ENCODE peak calls at places on chromosome 5, in six cellular contexts. One of them, this sample, is unnamed.

GRCh38 chr5:173781826-173782670 is 106.1 kb upstream of the CPEB4 start:
- DNase-seq in mesenchymal stem cell: peak
- DNase-seq in naive thymus-derived CD4-positive, alpha-beta T cell: peak
- DNase-seq in endodermal cell: no peak
- DNase-seq in cardiac muscle cell: no peak
- DNase-seq in SJCRH30: peak
- DNase-seq in this sample: peak

GRCh38 chr5:34564706-34565235 is 91.4 kb upstream of the RAI14 start:
- DNase-seq in mesenchymal stem cell: no peak
- DNase-seq in SJCRH30: no peak
- DNase-seq in naive thymus-derived CD4-positive, alpha-beta T cell: no peak
- DNase-seq in endodermal cell: no peak
- DNase-seq in cardiac muscle cell: no peak
- DNase-seq in this sample: no peak

GRCh38 chr5:133406208-133406607 is 206.1 kb downstream of the FSTL4 start:
- DNase-seq in mesenchymal stem cell: no peak
- DNase-seq in cardiac muscle cell: no peak
- DNase-seq in endodermal cell: peak
- DNase-seq in naive thymus-derived CD4-positive, alpha-beta T cell: no peak
- DNase-seq in SJCRH30: no peak
- DNase-seq in this sample: no peak

GRCh38 chr5:178377583-178378270 is 145.1 kb upstream of the PHYKPL start:
- DNase-seq in cardiac muscle cell: no peak
- DNase-seq in mesenchymal stem cell: no peak
- DNase-seq in SJCRH30: no peak
- DNase-seq in naive thymus-derived CD4-positive, alpha-beta T cell: no peak
- DNase-seq in endodermal cell: no peak
- DNase-seq in this sample: no peak

GRCh38 chr5:179267071-179267670 is 78.1 kb downstream of the ADAMTS2 start:
- DNase-seq in cardiac muscle cell: no peak
- DNase-seq in mesenchymal stem cell: no peak
- DNase-seq in naive thymus-derived CD4-positive, alpha-beta T cell: no peak
- DNase-seq in endodermal cell: peak
- DNase-seq in SJCRH30: no peak
- DNase-seq in this sample: no peak

GRCh38 chr5:8864053-8864452 is 681.8 kb downstream of the SEMA5A start:
- DNase-seq in SJCRH30: peak
- DNase-seq in mesenchymal stem cell: peak
- DNase-seq in endodermal cell: peak
- DNase-seq in naive thymus-derived CD4-positive, alpha-beta T cell: no peak
- DNase-seq in cardiac muscle cell: peak
- DNase-seq in this sample: peak

GRCh38 chr5:159893020-159893695 is 23.1 kb upstream of the ADRA1B start:
- DNase-seq in SJCRH30: no peak
- DNase-seq in endodermal cell: no peak
- DNase-seq in mesenchymal stem cell: peak
- DNase-seq in naive thymus-derived CD4-positive, alpha-beta T cell: no peak
- DNase-seq in cardiac muscle cell: no peak
- DNase-seq in this sample: no peak

GRCh38 chr5:143002459-143003327 is 232.5 kb downstream of the ARHGAP26 start:
- DNase-seq in endodermal cell: peak
- DNase-seq in SJCRH30: peak
- DNase-seq in cardiac muscle cell: no peak
- DNase-seq in naive thymus-derived CD4-positive, alpha-beta T cell: peak
- DNase-seq in mesenchymal stem cell: peak
- DNase-seq in this sample: peak

GRCh38 chr5:26329562-26330189 is 708.7 kb downstream of the CDH9 start:
- DNase-seq in mesenchymal stem cell: peak
- DNase-seq in naive thymus-derived CD4-positive, alpha-beta T cell: no peak
- DNase-seq in endodermal cell: no peak
- DNase-seq in SJCRH30: peak
- DNase-seq in cardiac muscle cell: peak
- DNase-seq in this sample: no peak

GRCh38 chr5:65142007-65142406 is 339.7 kb downstream of the ADAMTS6 start:
- DNase-seq in endodermal cell: no peak
- DNase-seq in naive thymus-derived CD4-positive, alpha-beta T cell: no peak
- DNase-seq in cardiac muscle cell: no peak
- DNase-seq in SJCRH30: peak
- DNase-seq in mesenchymal stem cell: peak
- DNase-seq in this sample: no peak

GRCh38 chr5:87705876-87706275 is 293.1 kb upstream of the CCNH start:
- DNase-seq in mesenchymal stem cell: no peak
- DNase-seq in endodermal cell: no peak
- DNase-seq in naive thymus-derived CD4-positive, alpha-beta T cell: no peak
- DNase-seq in SJCRH30: no peak
- DNase-seq in cardiac muscle cell: no peak
- DNase-seq in this sample: peak

GRCh38 chr5:76838481-76839261 is 11.1 kb upstream of the S100Z start:
- DNase-seq in endodermal cell: no peak
- DNase-seq in cardiac muscle cell: no peak
- DNase-seq in SJCRH30: no peak
- DNase-seq in naive thymus-derived CD4-positive, alpha-beta T cell: no peak
- DNase-seq in mesenchymal stem cell: peak
- DNase-seq in this sample: peak

DNA sequence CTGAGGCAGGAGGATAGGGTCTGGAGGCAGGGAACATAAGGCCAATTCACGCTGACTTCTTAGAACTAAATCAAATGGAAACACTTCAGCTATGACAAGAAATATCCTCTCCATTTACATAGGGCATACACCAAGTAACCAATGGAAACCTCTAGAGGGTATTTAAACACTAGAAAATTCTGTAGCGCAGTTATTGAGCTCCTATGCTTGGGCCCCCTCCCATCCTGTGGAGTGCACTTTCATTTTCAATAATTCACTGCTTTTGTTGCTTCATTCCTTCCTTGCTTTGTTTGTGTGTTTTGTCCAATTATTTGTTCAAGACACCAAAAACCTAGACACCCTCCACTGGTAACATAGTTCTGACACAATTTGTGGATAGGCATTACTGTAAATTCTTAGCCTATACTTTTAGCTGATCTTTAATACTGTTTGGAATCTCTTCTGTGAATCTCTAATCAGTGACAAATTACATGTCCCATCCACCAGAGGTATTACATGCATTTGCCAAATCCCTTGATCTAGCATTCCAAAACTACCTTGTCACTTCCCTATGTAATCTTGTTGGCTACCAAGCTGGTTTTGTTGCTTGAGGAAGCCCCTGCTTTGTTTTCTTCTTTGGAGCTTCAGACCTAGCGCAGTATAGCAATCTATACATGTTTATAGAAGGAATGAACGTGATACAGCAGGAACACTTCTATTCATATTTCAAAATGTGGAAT is 61.6 kb downstream of the ST8SIA4 start:
- DNase-seq in naive thymus-derived CD4-positive, alpha-beta T cell: no peak
- DNase-seq in SJCRH30: no peak
- DNase-seq in mesenchymal stem cell: peak
- DNase-seq in endodermal cell: no peak
- DNase-seq in cardiac muscle cell: no peak
- DNase-seq in this sample: peak
- H3K4me3 ChIP-seq in naive thymus-derived CD4-positive, alpha-beta T cell: peak
- H3K4me3 ChIP-seq in SJCRH30: no peak
- H3K4me3 ChIP-seq in mesenchymal stem cell: no peak
- H3K4me3 ChIP-seq in endodermal cell: no peak
- H3K4me3 ChIP-seq in cardiac muscle cell: no peak
- H3K4me3 ChIP-seq in this sample: no peak

DNA sequence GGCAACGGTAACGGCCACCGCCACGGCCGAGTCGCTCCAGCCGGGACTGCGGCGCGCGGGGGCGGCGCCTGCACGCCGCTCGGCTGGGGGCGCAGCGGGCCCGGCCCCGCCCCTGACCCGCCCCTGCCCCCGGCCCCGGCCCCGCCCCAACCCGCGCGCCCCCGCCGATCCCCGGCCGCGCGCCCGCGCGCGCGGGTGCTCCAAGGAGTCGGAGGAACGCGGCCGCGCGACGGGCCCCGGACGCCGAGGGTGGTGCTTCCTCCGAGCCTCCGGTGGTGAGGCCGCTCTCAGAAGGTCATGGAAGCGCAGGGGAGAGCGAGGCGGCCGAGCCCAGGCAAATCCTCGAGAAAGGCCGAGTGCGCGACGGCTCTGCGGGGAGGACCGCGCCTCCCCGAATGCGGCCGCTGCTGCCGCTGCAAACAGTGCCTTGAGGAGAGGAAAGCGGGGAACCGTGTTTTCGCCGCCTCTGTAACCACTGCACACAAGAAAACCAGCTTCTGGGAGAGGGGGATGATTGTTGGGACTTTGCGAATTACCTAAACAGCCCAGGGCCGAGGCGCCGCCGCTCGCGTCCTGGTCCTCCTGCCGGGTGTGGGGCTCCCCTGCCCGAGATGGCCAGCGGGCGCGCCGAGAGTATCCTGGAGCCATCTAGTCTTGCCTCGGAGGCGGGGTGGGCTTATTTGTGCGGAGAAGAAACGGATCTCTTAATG is at the start of gene LIFR:
- DNase-seq in naive thymus-derived CD4-positive, alpha-beta T cell: peak
- DNase-seq in cardiac muscle cell: peak
- DNase-seq in SJCRH30: peak
- DNase-seq in mesenchymal stem cell: peak
- DNase-seq in endodermal cell: peak
- DNase-seq in this sample: peak
- H3K4me3 ChIP-seq in naive thymus-derived CD4-positive, alpha-beta T cell: peak
- H3K4me3 ChIP-seq in cardiac muscle cell: peak
- H3K4me3 ChIP-seq in SJCRH30: peak
- H3K4me3 ChIP-seq in mesenchymal stem cell: peak
- H3K4me3 ChIP-seq in endodermal cell: peak
- H3K4me3 ChIP-seq in this sample: peak

DNA sequence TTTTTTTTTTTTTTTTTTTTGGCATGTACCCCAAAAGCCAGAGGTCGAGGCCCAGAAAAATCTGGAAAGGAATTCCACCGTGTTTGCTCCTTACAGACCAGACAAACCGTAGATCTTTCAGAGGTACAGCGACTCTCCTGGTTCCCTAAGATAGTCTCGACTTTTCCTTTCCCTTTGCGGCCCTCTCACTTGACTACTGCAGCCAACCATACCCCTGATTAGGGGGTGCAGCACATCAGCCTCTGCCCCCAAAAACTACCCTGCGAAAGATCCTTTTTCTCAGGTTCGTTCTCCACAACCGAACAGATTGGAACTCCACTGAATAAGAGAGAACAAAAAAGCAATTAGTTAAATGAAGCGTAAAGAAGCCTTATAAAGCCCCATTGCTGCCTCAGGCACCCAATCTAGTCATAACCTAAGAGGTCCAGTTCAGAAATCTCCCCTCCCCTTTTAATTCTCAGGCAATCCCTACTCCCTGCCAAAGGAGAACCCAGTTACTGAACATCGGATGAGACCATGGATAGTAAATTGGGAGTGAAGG is 376 bp upstream of the TICAM2 start:
- DNase-seq in cardiac muscle cell: no peak
- DNase-seq in endodermal cell: peak
- DNase-seq in naive thymus-derived CD4-positive, alpha-beta T cell: no peak
- DNase-seq in mesenchymal stem cell: no peak
- DNase-seq in SJCRH30: no peak
- DNase-seq in this sample: no peak
- H3K4me3 ChIP-seq in cardiac muscle cell: no peak
- H3K4me3 ChIP-seq in endodermal cell: no peak
- H3K4me3 ChIP-seq in naive thymus-derived CD4-positive, alpha-beta T cell: peak
- H3K4me3 ChIP-seq in mesenchymal stem cell: peak
- H3K4me3 ChIP-seq in SJCRH30: no peak
- H3K4me3 ChIP-seq in this sample: peak

GRCh38 chr5:158513490-158514301 is 586.0 kb downstream of the EBF1 start:
- DNase-seq in mesenchymal stem cell: no peak
- DNase-seq in SJCRH30: no peak
- DNase-seq in cardiac muscle cell: no peak
- DNase-seq in naive thymus-derived CD4-positive, alpha-beta T cell: peak
- DNase-seq in endodermal cell: no peak
- DNase-seq in this sample: peak
- H3K4me3 ChIP-seq in mesenchymal stem cell: no peak
- H3K4me3 ChIP-seq in SJCRH30: no peak
- H3K4me3 ChIP-seq in cardiac muscle cell: no peak
- H3K4me3 ChIP-seq in naive thymus-derived CD4-positive, alpha-beta T cell: peak
- H3K4me3 ChIP-seq in endodermal cell: no peak
- H3K4me3 ChIP-seq in this sample: no peak

DNA sequence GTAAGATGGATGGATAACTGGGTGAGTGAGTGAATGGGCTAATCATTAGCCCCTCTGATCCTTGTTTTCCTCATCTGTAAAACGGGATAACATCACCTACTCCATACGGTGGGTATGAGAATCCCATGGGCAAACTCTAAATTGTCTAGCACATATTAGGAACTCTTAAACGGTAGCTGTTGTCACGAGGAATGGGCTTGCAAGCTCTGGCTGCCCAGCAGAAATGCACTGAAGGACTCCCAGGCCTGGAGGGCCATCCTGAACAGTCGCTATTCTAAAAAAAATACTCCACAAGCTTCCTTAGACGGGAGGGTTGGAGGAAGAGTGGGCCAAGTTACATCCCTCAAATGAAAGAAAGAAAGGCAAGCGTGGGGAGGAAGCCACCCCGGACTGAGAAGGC is 711 bp upstream of the POU4F3 start:
- DNase-seq in endodermal cell: no peak
- DNase-seq in mesenchymal stem cell: no peak
- DNase-seq in cardiac muscle cell: no peak
- DNase-seq in SJCRH30: no peak
- DNase-seq in naive thymus-derived CD4-positive, alpha-beta T cell: no peak
- DNase-seq in this sample: no peak
- H3K4me3 ChIP-seq in endodermal cell: peak
- H3K4me3 ChIP-seq in mesenchymal stem cell: no peak
- H3K4me3 ChIP-seq in cardiac muscle cell: no peak
- H3K4me3 ChIP-seq in SJCRH30: no peak
- H3K4me3 ChIP-seq in naive thymus-derived CD4-positive, alpha-beta T cell: no peak
- H3K4me3 ChIP-seq in this sample: no peak

GRCh38 chr5:157668356-157668755 is 3.0 kb upstream of the C5orf52 start:
- DNase-seq in naive thymus-derived CD4-positive, alpha-beta T cell: no peak
- DNase-seq in SJCRH30: no peak
- DNase-seq in mesenchymal stem cell: no peak
- DNase-seq in cardiac muscle cell: no peak
- DNase-seq in endodermal cell: no peak
- DNase-seq in this sample: no peak

GRCh38 chr5:157672976-157673375 is 1.6 kb downstream of the C5orf52 start:
- DNase-seq in naive thymus-derived CD4-positive, alpha-beta T cell: no peak
- DNase-seq in endodermal cell: no peak
- DNase-seq in SJCRH30: no peak
- DNase-seq in mesenchymal stem cell: no peak
- DNase-seq in cardiac muscle cell: no peak
- DNase-seq in this sample: no peak

GRCh38 chr5:157671592-157672330 is 428 bp downstream of the C5orf52 start:
- DNase-seq in cardiac muscle cell: no peak
- DNase-seq in mesenchymal stem cell: no peak
- DNase-seq in endodermal cell: peak
- DNase-seq in SJCRH30: no peak
- DNase-seq in naive thymus-derived CD4-positive, alpha-beta T cell: no peak
- DNase-seq in this sample: no peak

GRCh38 chr5:157669701-157670097 is 1.6 kb upstream of the C5orf52 start:
- DNase-seq in SJCRH30: no peak
- DNase-seq in mesenchymal stem cell: no peak
- DNase-seq in cardiac muscle cell: no peak
- DNase-seq in endodermal cell: peak
- DNase-seq in naive thymus-derived CD4-positive, alpha-beta T cell: no peak
- DNase-seq in this sample: no peak

GRCh38 chr5:157670662-157671591 is at the start of gene C5orf52:
- DNase-seq in SJCRH30: no peak
- DNase-seq in cardiac muscle cell: peak
- DNase-seq in naive thymus-derived CD4-positive, alpha-beta T cell: no peak
- DNase-seq in endodermal cell: peak
- DNase-seq in mesenchymal stem cell: no peak
- DNase-seq in this sample: peak
- H3K4me3 ChIP-seq in SJCRH30: no peak
- H3K4me3 ChIP-seq in cardiac muscle cell: peak
- H3K4me3 ChIP-seq in naive thymus-derived CD4-positive, alpha-beta T cell: peak
- H3K4me3 ChIP-seq in endodermal cell: peak
- H3K4me3 ChIP-seq in mesenchymal stem cell: peak
- H3K4me3 ChIP-seq in this sample: peak

GRCh38 chr5:128537306-128537998 is 593 bp downstream of the FBN2 start:
- DNase-seq in naive thymus-derived CD4-positive, alpha-beta T cell: no peak
- DNase-seq in mesenchymal stem cell: peak
- DNase-seq in cardiac muscle cell: no peak
- DNase-seq in SJCRH30: peak
- DNase-seq in endodermal cell: peak
- DNase-seq in this sample: peak
- H3K4me3 ChIP-seq in naive thymus-derived CD4-positive, alpha-beta T cell: no peak
- H3K4me3 ChIP-seq in mesenchymal stem cell: peak
- H3K4me3 ChIP-seq in cardiac muscle cell: peak
- H3K4me3 ChIP-seq in SJCRH30: peak
- H3K4me3 ChIP-seq in endodermal cell: peak
- H3K4me3 ChIP-seq in this sample: peak

This sample was measured in fibroblast of the aortic adventitia.